ENCODE peak calls at places on chromosomes 6 and 20, in ten cellular contexts. S is activated T-helper 1 cell treated with anti-CD3 and anti-CD28 coated beads, Interleukin-12 subunit alpha, Interleukin-12 subunit beta, Interleukin-2, Interleukin-4 antibody, amounts not matched to agents 30 ng/mL and 10 ng/mL and 1 ng/mL, durations not matched to agents 14 hours and 24 hours and 36 hours; H is body of pancreas; Y is ELR; O is neuronal stem cell; I is type B pancreatic cell; W is NCI-H2081 treated with DMSO at 0.1 percent for 48 hours; V is CD4-positive, alpha-beta memory T cell; F is NCI-H1417; X is GM23338. R is an unnamed sample.

GRCh38 chr6:91754691-91755090 is 1167.8 kb upstream of the MAP3K7 start:
- DNase-seq in S (no peak), H (no peak), Y (no peak), O (no peak), I (no peak), W (no peak), V (no peak), F (no peak), X (no peak), R (no peak)

GRCh38 chr6:71395731-71396409 is 107.3 kb downstream of the OGFRL1 start:
- DNase-seq in S (no peak), H (no peak), Y (no peak), O (no peak), I (no peak), W (no peak), V (no peak), F (no peak), X (no peak), R (no peak)

GRCh38 chr6:579339-579738 is 77.6 kb downstream of the HUS1B start:
- DNase-seq in S (no peak), H (no peak), Y (peak), O (no peak), I (no peak), W (no peak), V (no peak), F (no peak), X (no peak), R (no peak)

GRCh38 chr20:20755227-20755626 is 42.8 kb upstream of the RALGAPA2 start:
- DNase-seq in S (no peak), H (no peak), Y (no peak), O (no peak), I (no peak), W (no peak), V (no peak), F (no peak), X (no peak), R (no peak)

GRCh38 chr6:148179786-148180185 is 162.9 kb upstream of the SASH1 start:
- DNase-seq in S (no peak), H (peak), Y (peak), O (no peak), I (no peak), W (no peak), V (no peak), F (peak), X (peak), R (no peak)

GRCh38 chr6:40477246-40478126 is 109.7 kb downstream of the LRFN2 start:
- DNase-seq in S (peak), H (no peak), Y (no peak), O (peak), I (no peak), W (no peak), V (peak), F (peak), X (peak), R (no peak)

GRCh38 chr20:46699651-46700359 is 9.6 kb upstream of the SLC2A10 start:
- DNase-seq in S (no peak), H (peak), Y (peak), O (no peak), I (no peak), W (no peak), V (no peak), F (no peak), X (peak), R (peak)

GRCh38 chr20:19726126-19726525 is 31.9 kb upstream of the RIN2 start:
- DNase-seq in S (no peak), H (no peak), Y (peak), O (no peak), I (no peak), W (no peak), V (no peak), F (no peak), X (no peak), R (no peak)

GRCh38 chr6:110590821-110591351 is 114.5 kb upstream of the SLC22A16 start:
- DNase-seq in S (no peak), H (no peak), Y (peak), O (no peak), I (no peak), W (no peak), V (no peak), F (no peak), X (no peak), R (no peak)

GRCh38 chr6:1747531-1747930 is 137.8 kb downstream of the FOXC1 start:
- DNase-seq in S (no peak), H (no peak), Y (no peak), O (no peak), I (no peak), W (no peak), V (no peak), F (no peak), X (no peak), R (no peak)

GRCh38 chr6:141033101-141033500 is 1099.6 kb upstream of the GJE1 start:
- DNase-seq in S (no peak), H (no peak), Y (peak), O (no peak), I (no peak), W (no peak), V (no peak), F (no peak), X (no peak), R (no peak)

GRCh38 chr6:110341671-110342304 is 16.4 kb downstream of the METTL24 start:
- DNase-seq in S (no peak), H (no peak), Y (peak), O (no peak), I (no peak), W (no peak), V (no peak), F (no peak), X (peak), R (peak)

GRCh38 chr6:138105880-138106664 is 1.1 kb downstream of the PERP start:
- DNase-seq in S (no peak), H (peak), Y (peak), O (peak), I (no peak), W (no peak), V (no peak), F (peak), X (peak), R (peak)

R was measured in dermis microvascular lymphatic vessel endothelial cell.